ENCODE peak calls at places on chromosomes 16 and 17, in seven cellular contexts. V, R, C, O, B, P and X are unnamed samples.

GRCh38 chr17:28416703-28417311 is 10.8 kb upstream of the SLC46A1 start:
- DNase-seq in V (peak; percentile 71), R (peak; percentile 57), C (peak; percentile 77), O (no peak), B (peak; percentile 88), P (no peak), X (no peak)

GRCh38 chr16:87706278-87707000 is 59.3 kb downstream of the KLHDC4 start:
- DNase-seq in V (no peak), R (no peak), C (no peak), O (no peak), B (peak; percentile 39), P (no peak), X (peak; percentile 71)

GRCh38 chr17:36877774-36878173 is 59.5 kb upstream of the LHX1 start:
- DNase-seq in V (no peak), R (no peak), C (no peak), O (no peak), B (no peak), P (no peak), X (no peak)

GRCh38 chr16:68298907-68299515 is 11.7 kb downstream of the SLC7A6OS start:
- DNase-seq in V (no peak), R (peak; percentile 22), C (peak; percentile 53), O (peak; percentile 46), B (peak; percentile 37), P (no peak), X (no peak)

GRCh38 chr17:38578641-38579480 is 26.9 kb downstream of the SRCIN1 start:
- DNase-seq in V (no peak), R (no peak), C (no peak), O (no peak), B (no peak), P (no peak), X (no peak)

GRCh38 chr17:68383443-68384321 is 73.6 kb downstream of the WIPI1 start:
- DNase-seq in V (no peak), R (no peak), C (peak; percentile 73), O (peak; percentile 52), B (no peak), P (no peak), X (no peak)

GRCh38 chr17:1440921-1441320 is 15.1 kb downstream of the CRK start:
- DNase-seq in V (no peak), R (no peak), C (no peak), O (no peak), B (no peak), P (no peak), X (no peak)

GRCh38 chr17:61325382-61326073 is 74.1 kb upstream of the TBX2 start:
- DNase-seq in V (no peak), R (no peak), C (peak; percentile 27), O (no peak), B (no peak), P (no peak), X (no peak)